ENCODE peak calls at places on chromosomes 6 and 20, in nine cellular contexts. One of them, this sample, is unnamed.

GRCh38 chr20:32325706-32326506 is 32.2 kb upstream of the ASXL1 start:
- DNase-seq in heart right ventricle: no peak
- DNase-seq in IMR-90: peak
- DNase-seq in PC-3: peak
- DNase-seq in H1: no peak
- DNase-seq in esophagus squamous epithelium: no peak
- DNase-seq in CD4-positive, alpha-beta memory T cell: no peak
- DNase-seq in RWPE1: peak
- DNase-seq in mesendoderm: peak
- DNase-seq in this sample: no peak

GRCh38 chr6:23775127-23775526 is 350.9 kb upstream of the NRSN1 start:
- DNase-seq in H1: no peak
- DNase-seq in mesendoderm: peak
- DNase-seq in CD4-positive, alpha-beta memory T cell: no peak
- DNase-seq in esophagus squamous epithelium: no peak
- DNase-seq in heart right ventricle: no peak
- DNase-seq in RWPE1: no peak
- DNase-seq in IMR-90: no peak
- DNase-seq in PC-3: no peak
- DNase-seq in this sample: no peak

GRCh38 chr20:37777556-37777955 is 83.7 kb downstream of the CTNNBL1 start:
- DNase-seq in esophagus squamous epithelium: no peak
- DNase-seq in H1: no peak
- DNase-seq in PC-3: no peak
- DNase-seq in heart right ventricle: no peak
- DNase-seq in mesendoderm: no peak
- DNase-seq in RWPE1: no peak
- DNase-seq in IMR-90: peak
- DNase-seq in CD4-positive, alpha-beta memory T cell: no peak
- DNase-seq in this sample: no peak

GRCh38 chr6:16511048-16511660 is 250.1 kb downstream of the ATXN1 start:
- DNase-seq in IMR-90: peak
- DNase-seq in H1: no peak
- DNase-seq in PC-3: peak
- DNase-seq in mesendoderm: peak
- DNase-seq in heart right ventricle: peak
- DNase-seq in RWPE1: peak
- DNase-seq in esophagus squamous epithelium: no peak
- DNase-seq in CD4-positive, alpha-beta memory T cell: no peak
- DNase-seq in this sample: no peak

GRCh38 chr6:155224031-155224451 is 39.8 kb upstream of the CLDN20 start:
- DNase-seq in esophagus squamous epithelium: no peak
- DNase-seq in PC-3: peak
- DNase-seq in H1: no peak
- DNase-seq in mesendoderm: no peak
- DNase-seq in IMR-90: peak
- DNase-seq in RWPE1: peak
- DNase-seq in CD4-positive, alpha-beta memory T cell: peak
- DNase-seq in heart right ventricle: no peak
- DNase-seq in this sample: peak

GRCh38 chr6:56868687-56869086 is 86.2 kb upstream of the BEND6 start:
- DNase-seq in RWPE1: peak
- DNase-seq in mesendoderm: peak
- DNase-seq in H1: no peak
- DNase-seq in CD4-positive, alpha-beta memory T cell: no peak
- DNase-seq in PC-3: peak
- DNase-seq in IMR-90: peak
- DNase-seq in esophagus squamous epithelium: no peak
- DNase-seq in heart right ventricle: no peak
- DNase-seq in this sample: no peak

GRCh38 chr6:93418448-93419303 is 683 bp downstream of the EPHA7 start:
- DNase-seq in H1: peak
- DNase-seq in IMR-90: no peak
- DNase-seq in CD4-positive, alpha-beta memory T cell: no peak
- DNase-seq in mesendoderm: peak
- DNase-seq in RWPE1: peak
- DNase-seq in esophagus squamous epithelium: no peak
- DNase-seq in heart right ventricle: peak
- DNase-seq in PC-3: peak
- DNase-seq in this sample: no peak

GRCh38 chr6:38443750-38444149 is 196.0 kb downstream of the BTBD9 start:
- DNase-seq in RWPE1: no peak
- DNase-seq in H1: no peak
- DNase-seq in mesendoderm: peak
- DNase-seq in esophagus squamous epithelium: no peak
- DNase-seq in heart right ventricle: no peak
- DNase-seq in IMR-90: no peak
- DNase-seq in PC-3: no peak
- DNase-seq in CD4-positive, alpha-beta memory T cell: no peak
- DNase-seq in this sample: no peak

GRCh38 chr6:154805288-154805911 is 72.2 kb downstream of the SCAF8 start:
- DNase-seq in CD4-positive, alpha-beta memory T cell: peak
- DNase-seq in H1: no peak
- DNase-seq in mesendoderm: peak
- DNase-seq in IMR-90: peak
- DNase-seq in PC-3: peak
- DNase-seq in RWPE1: peak
- DNase-seq in heart right ventricle: no peak
- DNase-seq in esophagus squamous epithelium: no peak
- DNase-seq in this sample: no peak

GRCh38 chr20:58988565-58988882 is 7.5 kb downstream of the NELFCD start:
- DNase-seq in CD4-positive, alpha-beta memory T cell: no peak
- DNase-seq in H1: no peak
- DNase-seq in RWPE1: no peak
- DNase-seq in PC-3: no peak
- DNase-seq in heart right ventricle: no peak
- DNase-seq in IMR-90: no peak
- DNase-seq in esophagus squamous epithelium: no peak
- DNase-seq in mesendoderm: no peak
- DNase-seq in this sample: no peak

GRCh38 chr6:149306967-149307366 is 10.5 kb upstream of the TAB2 start:
- DNase-seq in esophagus squamous epithelium: no peak
- DNase-seq in H1: no peak
- DNase-seq in mesendoderm: no peak
- DNase-seq in IMR-90: peak
- DNase-seq in RWPE1: no peak
- DNase-seq in PC-3: no peak
- DNase-seq in heart right ventricle: no peak
- DNase-seq in CD4-positive, alpha-beta memory T cell: no peak
- DNase-seq in this sample: no peak

GRCh38 chr6:30820196-30820595 is 64.1 kb upstream of the DDR1 start:
- DNase-seq in H1: no peak
- DNase-seq in CD4-positive, alpha-beta memory T cell: no peak
- DNase-seq in mesendoderm: peak
- DNase-seq in PC-3: peak
- DNase-seq in heart right ventricle: peak
- DNase-seq in IMR-90: peak
- DNase-seq in esophagus squamous epithelium: no peak
- DNase-seq in RWPE1: peak
- DNase-seq in this sample: no peak

GRCh38 chr6:1382883-1383728 is 6.3 kb upstream of the FOXF2 start:
- DNase-seq in CD4-positive, alpha-beta memory T cell: no peak
- DNase-seq in heart right ventricle: no peak
- DNase-seq in IMR-90: no peak
- DNase-seq in mesendoderm: peak
- DNase-seq in H1: peak
- DNase-seq in esophagus squamous epithelium: no peak
- DNase-seq in RWPE1: no peak
- DNase-seq in PC-3: no peak
- DNase-seq in this sample: no peak

GRCh38 chr6:1380625-1381396 is 8.6 kb upstream of the FOXF2 start:
- DNase-seq in PC-3: no peak
- DNase-seq in heart right ventricle: no peak
- DNase-seq in CD4-positive, alpha-beta memory T cell: no peak
- DNase-seq in mesendoderm: no peak
- DNase-seq in esophagus squamous epithelium: no peak
- DNase-seq in IMR-90: no peak
- DNase-seq in RWPE1: no peak
- DNase-seq in H1: no peak
- DNase-seq in this sample: no peak

GRCh38 chr6:1379810-1380198 is 9.6 kb upstream of the FOXF2 start:
- DNase-seq in PC-3: no peak
- DNase-seq in IMR-90: no peak
- DNase-seq in mesendoderm: no peak
- DNase-seq in CD4-positive, alpha-beta memory T cell: no peak
- DNase-seq in heart right ventricle: no peak
- DNase-seq in H1: no peak
- DNase-seq in esophagus squamous epithelium: no peak
- DNase-seq in RWPE1: no peak
- DNase-seq in this sample: no peak

GRCh38 chr6:1382331-1382882 is 7.0 kb upstream of the FOXF2 start:
- DNase-seq in heart right ventricle: no peak
- DNase-seq in H1: peak
- DNase-seq in RWPE1: no peak
- DNase-seq in CD4-positive, alpha-beta memory T cell: no peak
- DNase-seq in IMR-90: no peak
- DNase-seq in esophagus squamous epithelium: no peak
- DNase-seq in mesendoderm: peak
- DNase-seq in PC-3: no peak
- DNase-seq in this sample: no peak

GRCh38 chr6:1381397-1382330 is 7.7 kb upstream of the FOXF2 start:
- DNase-seq in IMR-90: no peak
- DNase-seq in esophagus squamous epithelium: no peak
- DNase-seq in PC-3: peak
- DNase-seq in H1: peak
- DNase-seq in mesendoderm: peak
- DNase-seq in heart right ventricle: peak
- DNase-seq in RWPE1: peak
- DNase-seq in CD4-positive, alpha-beta memory T cell: peak
- DNase-seq in this sample: no peak
- H3K27ac ChIP-seq in IMR-90: no peak
- H3K27ac ChIP-seq in esophagus squamous epithelium: peak
- H3K27ac ChIP-seq in PC-3: no peak
- H3K27ac ChIP-seq in H1: no peak
- H3K27ac ChIP-seq in mesendoderm: no peak
- H3K27ac ChIP-seq in heart right ventricle: no peak
- H3K27ac ChIP-seq in RWPE1: no peak
- H3K27ac ChIP-seq in CD4-positive, alpha-beta memory T cell: no peak
- H3K27ac ChIP-seq in this sample: no peak

GRCh38 chr20:4038047-4038459 is 22.7 kb upstream of the RNF24 start:
- DNase-seq in RWPE1: peak
- DNase-seq in esophagus squamous epithelium: peak
- DNase-seq in CD4-positive, alpha-beta memory T cell: peak
- DNase-seq in mesendoderm: peak
- DNase-seq in H1: peak
- DNase-seq in PC-3: peak
- DNase-seq in IMR-90: peak
- DNase-seq in heart right ventricle: peak
- DNase-seq in this sample: no peak
- H3K27ac ChIP-seq in RWPE1: peak
- H3K27ac ChIP-seq in esophagus squamous epithelium: peak
- H3K27ac ChIP-seq in CD4-positive, alpha-beta memory T cell: peak
- H3K27ac ChIP-seq in mesendoderm: no peak
- H3K27ac ChIP-seq in H1: no peak
- H3K27ac ChIP-seq in PC-3: no peak
- H3K27ac ChIP-seq in IMR-90: peak
- H3K27ac ChIP-seq in heart right ventricle: peak
- H3K27ac ChIP-seq in this sample: no peak

GRCh38 chr6:13074746-13075490 is 253.4 kb downstream of the TBC1D7 start:
- DNase-seq in heart right ventricle: no peak
- DNase-seq in H1: no peak
- DNase-seq in IMR-90: no peak
- DNase-seq in esophagus squamous epithelium: no peak
- DNase-seq in CD4-positive, alpha-beta memory T cell: no peak
- DNase-seq in PC-3: no peak
- DNase-seq in RWPE1: no peak
- DNase-seq in mesendoderm: no peak
- DNase-seq in this sample: no peak
- H3K27ac ChIP-seq in heart right ventricle: peak
- H3K27ac ChIP-seq in H1: no peak
- H3K27ac ChIP-seq in IMR-90: no peak
- H3K27ac ChIP-seq in esophagus squamous epithelium: no peak
- H3K27ac ChIP-seq in CD4-positive, alpha-beta memory T cell: no peak
- H3K27ac ChIP-seq in PC-3: no peak
- H3K27ac ChIP-seq in RWPE1: no peak
- H3K27ac ChIP-seq in mesendoderm: no peak
- H3K27ac ChIP-seq in this sample: peak

GRCh38 chr20:12061471-12061870 is 143.8 kb downstream of the BTBD3 start:
- DNase-seq in heart right ventricle: no peak
- DNase-seq in IMR-90: no peak
- DNase-seq in mesendoderm: no peak
- DNase-seq in CD4-positive, alpha-beta memory T cell: no peak
- DNase-seq in PC-3: no peak
- DNase-seq in RWPE1: no peak
- DNase-seq in esophagus squamous epithelium: no peak
- DNase-seq in H1: no peak
- DNase-seq in this sample: no peak

GRCh38 chr20:12054556-12054955 is 136.9 kb downstream of the BTBD3 start:
- DNase-seq in PC-3: no peak
- DNase-seq in RWPE1: no peak
- DNase-seq in mesendoderm: no peak
- DNase-seq in IMR-90: no peak
- DNase-seq in heart right ventricle: no peak
- DNase-seq in esophagus squamous epithelium: no peak
- DNase-seq in H1: no peak
- DNase-seq in CD4-positive, alpha-beta memory T cell: no peak
- DNase-seq in this sample: no peak

GRCh38 chr20:12056836-12057235 is 139.1 kb downstream of the BTBD3 start:
- DNase-seq in heart right ventricle: no peak
- DNase-seq in PC-3: no peak
- DNase-seq in CD4-positive, alpha-beta memory T cell: no peak
- DNase-seq in mesendoderm: peak
- DNase-seq in RWPE1: no peak
- DNase-seq in H1: no peak
- DNase-seq in esophagus squamous epithelium: no peak
- DNase-seq in IMR-90: no peak
- DNase-seq in this sample: no peak

GRCh38 chr20:12058201-12058600 is 140.5 kb downstream of the BTBD3 start:
- DNase-seq in H1: no peak
- DNase-seq in mesendoderm: no peak
- DNase-seq in RWPE1: no peak
- DNase-seq in PC-3: no peak
- DNase-seq in CD4-positive, alpha-beta memory T cell: no peak
- DNase-seq in IMR-90: no peak
- DNase-seq in heart right ventricle: no peak
- DNase-seq in esophagus squamous epithelium: no peak
- DNase-seq in this sample: no peak

DNA sequence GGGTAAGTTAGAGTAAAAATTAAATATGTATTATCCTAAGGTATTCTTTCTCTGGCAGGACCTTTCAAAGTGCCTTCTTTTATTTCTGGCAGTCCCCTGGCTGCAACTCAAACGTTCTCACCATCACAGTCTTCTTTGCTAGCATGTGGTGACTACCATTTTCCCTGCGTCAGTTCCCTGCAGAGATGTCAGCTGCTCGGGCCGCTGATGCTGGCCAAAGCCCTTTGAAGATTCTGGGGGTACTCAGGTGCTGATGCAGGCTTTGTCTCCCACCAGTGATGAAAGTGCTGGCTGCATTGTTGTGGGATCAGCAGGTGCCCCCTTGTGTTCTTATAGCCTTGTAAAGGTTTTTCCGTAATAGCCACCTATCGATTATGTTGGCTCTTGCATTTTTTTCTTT is 140.1 kb downstream of the BTBD3 start:
- DNase-seq in CD4-positive, alpha-beta memory T cell: no peak
- DNase-seq in H1: no peak
- DNase-seq in RWPE1: no peak
- DNase-seq in heart right ventricle: no peak
- DNase-seq in IMR-90: no peak
- DNase-seq in mesendoderm: no peak
- DNase-seq in PC-3: no peak
- DNase-seq in esophagus squamous epithelium: no peak
- DNase-seq in this sample: no peak
- H3K27ac ChIP-seq in CD4-positive, alpha-beta memory T cell: no peak
- H3K27ac ChIP-seq in H1: no peak
- H3K27ac ChIP-seq in RWPE1: no peak
- H3K27ac ChIP-seq in heart right ventricle: no peak
- H3K27ac ChIP-seq in IMR-90: no peak
- H3K27ac ChIP-seq in mesendoderm: no peak
- H3K27ac ChIP-seq in PC-3: no peak
- H3K27ac ChIP-seq in esophagus squamous epithelium: no peak
- H3K27ac ChIP-seq in this sample: no peak

GRCh38 chr6:28258877-28259777 is at the start of gene NKAPL:
- DNase-seq in H1: peak
- DNase-seq in mesendoderm: no peak
- DNase-seq in CD4-positive, alpha-beta memory T cell: no peak
- DNase-seq in RWPE1: no peak
- DNase-seq in IMR-90: peak
- DNase-seq in heart right ventricle: peak
- DNase-seq in esophagus squamous epithelium: no peak
- DNase-seq in PC-3: no peak
- DNase-seq in this sample: peak
- H3K27ac ChIP-seq in H1: no peak
- H3K27ac ChIP-seq in mesendoderm: no peak
- H3K27ac ChIP-seq in CD4-positive, alpha-beta memory T cell: no peak
- H3K27ac ChIP-seq in RWPE1: no peak
- H3K27ac ChIP-seq in IMR-90: no peak
- H3K27ac ChIP-seq in heart right ventricle: peak
- H3K27ac ChIP-seq in esophagus squamous epithelium: no peak
- H3K27ac ChIP-seq in PC-3: no peak
- H3K27ac ChIP-seq in this sample: no peak

This sample was measured in caudate nucleus.